ENCODE peak calls at places on chromosomes 13 and 19, in seven cellular contexts. T, G, H, M, N, O and J are unnamed samples.

GRCh38 chr13:109389456-109389855 is 396.9 kb downstream of the IRS2 start:
- DNase-seq in H (no peak), T (no peak), N (no peak), G (no peak), O (no peak), M (no peak), J (no peak)

GRCh38 chr13:53004605-53005004 is 24.0 kb upstream of the OLFM4 start:
- DNase-seq in O (no peak), T (no peak), M (no peak), H (no peak), G (no peak), N (no peak), J (no peak)

GRCh38 chr13:78595458-78595818 is 7.9 kb downstream of the POU4F1 start:
- DNase-seq in H (no peak), G (no peak), O (no peak), M (no peak), T (no peak), N (no peak), J (no peak)

GRCh38 chr13:43629691-43630480 is 156.9 kb downstream of the ENOX1 start:
- DNase-seq in M (no peak), H (no peak), G (no peak), N (no peak), T (no peak), O (no peak), J (no peak)

GRCh38 chr13:109309625-109310363 is 476.6 kb downstream of the IRS2 start:
- DNase-seq in H (no peak), N (no peak), O (no peak), M (no peak), G (no peak), T (peak), J (no peak)

GRCh38 chr19:49161987-49162386 is 4.4 kb downstream of the TRPM4 start:
- DNase-seq in M (no peak), T (no peak), O (peak), H (no peak), G (no peak), N (no peak), J (no peak)

GRCh38 chr19:5522106-5522505 is 45.6 kb downstream of the TINCR start:
- DNase-seq in M (no peak), T (no peak), H (no peak), G (no peak), O (no peak), N (no peak), J (no peak)

GRCh38 chr13:97403893-97404683 is 29.9 kb upstream of the RAP2A start:
- DNase-seq in G (no peak), M (no peak), H (no peak), O (no peak), T (no peak), N (no peak), J (no peak)

GRCh38 chr19:7685546-7686445 is 5.2 kb downstream of the TRAPPC5 start:
- DNase-seq in M (no peak), H (no peak), N (no peak), T (no peak), O (no peak), G (no peak), J (no peak)
- TF ChIP-seq POLR2A in M (no peak), H (no peak), N (no peak), T (peak), O (peak), G (no peak), J (no peak)

DNA sequence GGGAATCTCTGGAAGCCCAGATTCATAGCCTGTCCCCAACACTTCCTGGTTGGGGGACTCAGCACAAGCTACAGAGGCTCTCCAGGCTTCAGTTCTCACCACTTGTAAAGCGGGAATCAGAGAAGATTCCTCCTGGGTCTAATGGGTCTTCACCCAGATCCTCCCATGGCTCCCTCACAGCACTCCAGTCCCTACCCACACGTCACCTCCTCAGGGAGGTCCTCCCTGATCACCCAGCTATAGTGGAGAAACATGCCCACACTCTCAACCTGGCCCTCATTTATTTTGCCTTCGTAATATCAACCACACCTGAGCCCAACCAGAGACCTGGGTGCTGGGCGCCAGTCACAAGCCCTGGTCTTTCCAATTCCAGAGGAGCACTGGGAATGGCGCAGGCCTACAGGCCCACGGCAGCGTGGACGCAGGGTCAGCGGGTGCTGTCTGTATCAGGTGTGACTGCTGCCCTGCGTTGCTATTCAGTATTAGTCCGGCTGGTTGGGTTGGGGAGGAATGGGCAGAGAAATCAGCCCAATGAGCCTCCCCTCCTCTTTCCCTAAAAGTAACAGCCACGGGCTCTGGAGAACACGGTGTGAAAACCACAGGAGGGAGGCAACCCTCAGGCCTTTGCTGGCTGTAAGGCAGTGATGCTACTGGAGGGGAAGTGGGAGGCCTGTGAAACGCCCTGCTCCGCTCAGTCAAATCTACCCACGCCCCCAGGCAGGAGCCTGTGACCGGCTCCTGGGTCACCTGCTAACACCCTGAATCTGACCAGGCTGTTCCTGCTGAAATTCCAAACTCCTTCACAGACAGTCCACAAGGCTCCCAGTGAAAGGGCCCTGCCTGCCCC is 5.2 kb downstream of the AKT2 start:
- DNase-seq in T (no peak), H (no peak), M (no peak), N (no peak), G (no peak), O (no peak), J (no peak)
- H3K27ac ChIP-seq in T (no peak), H (peak), M (peak), N (peak), G (peak), O (no peak), J (peak)

DNA sequence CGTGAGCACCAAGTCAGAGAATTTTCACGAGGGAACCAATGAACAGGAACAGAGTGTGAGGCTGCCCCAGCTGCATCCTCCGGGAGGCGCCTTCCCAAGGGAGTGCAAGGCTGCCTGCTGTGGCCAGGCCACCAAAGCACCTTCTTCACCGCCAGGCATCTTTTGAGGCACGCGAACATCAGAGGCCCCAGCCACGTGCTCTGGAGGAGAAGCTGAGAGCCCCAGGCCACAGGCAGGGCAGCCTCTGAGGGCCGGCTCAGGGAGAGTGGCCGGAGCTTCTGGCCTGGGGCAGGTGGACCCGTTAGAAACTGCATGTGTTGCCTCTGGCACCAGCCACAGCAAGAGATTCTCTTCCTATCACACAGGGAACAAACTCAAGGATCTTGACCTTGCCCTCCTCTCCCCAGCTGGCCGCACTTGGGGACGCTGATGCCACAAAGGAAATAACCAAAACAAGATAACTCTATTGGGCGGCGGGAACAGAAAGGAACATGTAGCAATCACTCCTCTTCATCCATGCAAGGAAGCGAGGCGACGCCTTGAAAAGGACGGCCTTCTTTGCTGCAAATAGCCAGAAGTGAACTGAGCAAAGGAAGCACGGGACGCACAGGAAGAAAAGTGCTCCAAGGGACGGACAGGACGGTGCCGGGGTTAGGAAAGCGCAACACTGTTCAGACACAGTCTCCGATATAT is 19.9 kb downstream of the GAS6 start:
- DNase-seq in G (no peak), O (no peak), N (peak), M (no peak), T (no peak), H (no peak), J (no peak)
- TF ChIP-seq CTCF in G (no peak), O (no peak), N (no peak), M (no peak), T (no peak), H (no peak), J (no peak)

GRCh38 chr19:6737284-6737872 is at the start of gene GPR108:
- DNase-seq in N (peak), O (peak), M (peak), H (peak), T (peak), G (peak), J (peak)
- TF ChIP-seq POLR2A in N (peak), O (peak), M (no peak), H (peak), T (no peak), G (peak), J (no peak)

DNA sequence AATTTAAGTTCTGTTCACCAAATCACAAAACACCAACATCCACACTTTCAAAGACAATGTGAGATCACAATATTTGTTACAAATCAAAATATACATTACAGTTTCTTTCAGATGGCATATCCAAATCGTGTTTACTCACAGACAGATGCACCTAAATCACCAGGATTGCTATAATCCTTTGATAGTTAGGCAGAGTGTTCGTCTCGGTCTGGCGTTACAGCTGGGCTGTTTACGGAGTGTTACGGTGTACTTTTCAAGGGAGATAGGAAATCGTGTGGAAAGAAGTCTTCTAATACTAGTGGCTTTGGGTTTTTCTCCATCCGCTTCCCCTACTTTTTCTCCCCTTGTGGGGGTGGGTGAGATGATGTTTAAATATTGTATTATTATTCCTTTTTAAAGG is 1.9 kb downstream of the MAB21L1 start:
- DNase-seq in H (no peak), T (no peak), N (no peak), G (no peak), M (peak), O (no peak), J (no peak)
- H3K27ac ChIP-seq in H (peak), T (no peak), N (no peak), G (no peak), M (peak), O (no peak), J (peak)

GRCh38 chr19:51345076-51345620 is 3.2 kb upstream of the VSIG10L start:
- DNase-seq in T (no peak), N (no peak), H (no peak), G (no peak), O (no peak), M (no peak), J (no peak)
- TF ChIP-seq CTCF in T (no peak), N (no peak), H (no peak), G (no peak), O (no peak), M (no peak), J (no peak)

GRCh38 chr13:22874839-22875238 is 305.9 kb upstream of the SGCG start:
- DNase-seq in M (no peak), O (no peak), G (no peak), H (no peak), T (no peak), N (no peak), J (no peak)
- TF ChIP-seq POLR2A in M (no peak), O (no peak), G (no peak), H (no peak), T (no peak), N (no peak), J (no peak)

GRCh38 chr19:19740755-19741154 is 7.8 kb upstream of the ZNF14 start:
- DNase-seq in H (no peak), M (no peak), O (no peak), N (no peak), T (no peak), G (no peak), J (no peak)

GRCh38 chr19:19741184-19741583 is 8.3 kb upstream of the ZNF14 start:
- DNase-seq in T (no peak), M (no peak), G (no peak), O (no peak), N (no peak), H (no peak), J (no peak)

GRCh38 chr19:19743176-19743575 is 10.3 kb upstream of the ZNF14 start:
- DNase-seq in H (no peak), G (no peak), T (no peak), N (no peak), M (no peak), O (no peak), J (no peak)

GRCh38 chr19:19744641-19745040 is 11.7 kb upstream of the ZNF14 start:
- DNase-seq in G (no peak), H (no peak), M (no peak), O (no peak), N (no peak), T (no peak), J (no peak)

GRCh38 chr19:19742773-19743172 is 9.9 kb upstream of the ZNF14 start:
- DNase-seq in T (no peak), O (no peak), H (no peak), M (no peak), G (no peak), N (no peak), J (no peak)
- H3K27ac ChIP-seq in T (no peak), O (no peak), H (no peak), M (no peak), G (no peak), N (no peak), J (no peak)

DNA sequence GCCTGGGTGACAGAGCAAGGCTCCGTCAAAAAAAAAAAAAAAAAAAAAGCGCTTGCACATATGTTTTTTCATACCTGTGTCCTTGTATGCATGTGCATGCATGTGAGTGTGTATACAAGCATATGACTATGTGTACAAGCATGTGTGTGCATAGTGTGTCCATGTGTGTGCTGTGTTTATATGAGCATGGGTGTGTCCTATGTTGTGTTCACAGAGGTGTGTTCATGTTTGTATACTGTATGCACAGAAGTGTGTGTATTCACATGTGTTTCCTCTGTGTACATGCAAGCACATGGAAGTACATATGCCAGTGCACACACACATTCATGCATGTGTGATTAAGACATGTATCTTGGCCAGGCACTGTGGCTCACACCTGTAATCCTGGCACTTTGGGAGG is 17.1 kb downstream of the MYO9B start:
- DNase-seq in H (no peak), M (no peak), G (no peak), O (no peak), N (no peak), T (no peak), J (no peak)
- TF ChIP-seq CTCF in H (no peak), M (no peak), G (no peak), O (no peak), N (no peak), T (no peak), J (no peak)

GRCh38 chr19:8005534-8006256 is at the start of gene ELAVL1:
- DNase-seq in M (peak), H (peak), N (peak), O (peak), G (peak), T (peak), J (peak)
- TF ChIP-seq POLR2A in M (no peak), H (peak), N (peak), O (peak), G (peak), T (peak), J (no peak)